ENCODE peak calls at places on chromosomes 12 and 14, in five cellular contexts. O, V, P, U and Q are unnamed samples.

GRCh38 chr14:63178912-63179311 is 25.3 kb upstream of the RHOJ start:
- DNase-seq in O (no peak), V (peak), P (no peak), U (no peak), Q (no peak)

GRCh38 chr12:42143401-42144173 is 1.1 kb downstream of the GXYLT1 start:
- DNase-seq in O (peak), V (no peak), P (peak), U (no peak), Q (no peak)

GRCh38 chr14:50082308-50082742 is 34.0 kb downstream of the VCPKMT start:
- DNase-seq in O (peak), V (no peak), P (no peak), U (no peak), Q (no peak)

GRCh38 chr12:93982847-93983315 is 165.5 kb upstream of the PLXNC1 start:
- DNase-seq in O (no peak), V (no peak), P (peak), U (no peak), Q (no peak)

GRCh38 chr12:16520328-16520727 is 85.6 kb downstream of the LMO3 start:
- DNase-seq in O (no peak), V (no peak), P (no peak), U (no peak), Q (no peak)

GRCh38 chr14:58899317-58899713 is 261.6 kb downstream of the DACT1 start:
- DNase-seq in O (no peak), V (no peak), P (peak), U (no peak), Q (no peak)

GRCh38 chr12:129903092-129903945 is 506 bp downstream of the TMEM132D start:
- DNase-seq in O (no peak), V (peak), P (no peak), U (no peak), Q (peak)

GRCh38 chr12:76025601-76026575 is 5.7 kb downstream of the PHLDA1 start:
- DNase-seq in O (no peak), V (peak), P (peak), U (no peak), Q (no peak)

GRCh38 chr14:50001999-50002925 is 109.4 kb downstream of the ARF6 start:
- DNase-seq in O (peak), V (no peak), P (no peak), U (no peak), Q (no peak)

GRCh38 chr14:89466939-89467338 is 49.9 kb upstream of the FOXN3 start:
- DNase-seq in O (no peak), V (no peak), P (no peak), U (no peak), Q (no peak)

GRCh38 chr12:6582959-6583358 is 14.9 kb upstream of the NOP2 start:
- DNase-seq in O (no peak), V (no peak), P (no peak), U (no peak), Q (no peak)